ENCODE peak calls at places on chromosomes 12 and 14, in four cellular contexts. O is fibroblast of pulmonary artery, A is AG09309, Z is choroid plexus epithelial cell. P is an unnamed sample.
A peak's percentile ranks its signal among the peaks of the same experiment; 100 is the strongest.

GRCh38 chr12:38139456-38139855 is 177.1 kb upstream of the ALG10B start:
- DNase-seq in O (no peak), A (no peak), Z (no peak), P (no peak)

GRCh38 chr14:35355981-35356839 is 48.3 kb downstream of the NFKBIA start:
- DNase-seq in O (peak; percentile 83), A (no peak), Z (peak; percentile 78), P (peak; percentile 58)

GRCh38 chr14:76546426-76547221 is 170.7 kb downstream of the ESRRB start:
- DNase-seq in O (no peak), A (no peak), Z (no peak), P (no peak)

GRCh38 chr12:10952645-10953044 is 13.6 kb upstream of the TAS2R14 start:
- DNase-seq in O (no peak), A (no peak), Z (no peak), P (no peak)

GRCh38 chr12:100154472-100155247 is 12.0 kb upstream of the BLTP3B start:
- DNase-seq in O (peak; percentile 69), A (no peak), Z (peak; percentile 70), P (peak; percentile 48)

GRCh38 chr14:21711360-21711961 is 37.8 kb upstream of the OR4E1 start:
- DNase-seq in O (peak; percentile 71), A (no peak), Z (peak; percentile 76), P (peak; percentile 53)

GRCh38 chr14:87468531-87468930 is 524.5 kb downstream of the GALC start:
- DNase-seq in O (no peak), A (no peak), Z (no peak), P (no peak)

GRCh38 chr14:73935666-73936065 is 14.2 kb downstream of the FAM161B start:
- DNase-seq in O (peak; percentile 26), A (no peak), Z (peak; percentile 45), P (no peak)

GRCh38 chr12:52692253-52692652 is 11.1 kb downstream of the KRT77 start:
- DNase-seq in O (no peak), A (no peak), Z (no peak), P (no peak)

GRCh38 chr14:79278286-79278797 is 933.0 kb downstream of the DIO2 start:
- DNase-seq in O (no peak), A (no peak), Z (no peak), P (no peak)

GRCh38 chr12:121805171-121805687 is 1.4 kb downstream of the SETD1B start:
- DNase-seq in O (no peak), A (no peak), Z (no peak), P (no peak)

GRCh38 chr14:73234029-73234428 is 3.3 kb upstream of the PAPLN start:
- DNase-seq in O (no peak), A (no peak), Z (no peak), P (no peak)

GRCh38 chr12:113136128-113136989 is 798 bp upstream of the RASAL1 start:
- DNase-seq in O (no peak), A (no peak), Z (no peak), P (no peak)

GRCh38 chr14:100124551-100125088 is 34.8 kb downstream of the DEGS2 start:
- DNase-seq in O (no peak), A (no peak), Z (no peak), P (no peak)

GRCh38 chr12:76464636-76465166 is 94.9 kb downstream of the OSBPL8 start:
- DNase-seq in O (no peak), A (no peak), Z (peak; percentile 29), P (peak; percentile 57)

GRCh38 chr12:130764073-130764472 is 48.0 kb upstream of the RIMBP2 start:
- DNase-seq in O (peak; percentile 17), A (no peak), Z (no peak), P (peak; percentile 7)

GRCh38 chr12:7190268-7191055 is 976 bp downstream of the PEX5 start:
- DNase-seq in O (peak; percentile 14), A (no peak), Z (no peak), P (peak; percentile 6)

GRCh38 chr12:47085815-47086252 is 6.1 kb upstream of the AMIGO2 start:
- DNase-seq in O (peak; percentile 77), A (no peak), Z (peak; percentile 79), P (peak; percentile 77)

GRCh38 chr12:88309546-88309945 is 167.4 kb downstream of the TMTC3 start:
- DNase-seq in O (peak; percentile 78), A (peak; percentile 55), Z (peak; percentile 81), P (peak; percentile 83)

GRCh38 chr14:104801284-104802119 is 601 bp downstream of the ZBTB42 start:
- DNase-seq in O (no peak), A (no peak), Z (no peak), P (no peak)

GRCh38 chr12:84842406-84843013 is 70.1 kb downstream of the SLC6A15 start:
- DNase-seq in O (peak; percentile 66), A (peak; percentile 23), Z (peak; percentile 75), P (peak; percentile 51)

GRCh38 chr12:85394809-85395208 is 114.8 kb downstream of the ALX1 start:
- DNase-seq in O (no peak), A (no peak), Z (peak; percentile 25), P (no peak)

GRCh38 chr12:57939291-57939690 is 2.1 kb upstream of the ATP23 start:
- DNase-seq in O (peak; percentile 8), A (no peak), Z (no peak), P (no peak)

GRCh38 chr12:102763016-102763415 is 154.0 kb downstream of the PAH start:
- DNase-seq in O (no peak), A (no peak), Z (no peak), P (no peak)

P was measured in IMR-90.